ENCODE peak calls at places on chromosomes 13 and 19, in seven cellular contexts. One of them, this sample, is unnamed.

GRCh38 chr13:99288069-99288468 is 19.1 kb downstream of the GPR183 start:
- DNase-seq in GF-D8: no peak
- DNase-seq in A549: no peak
- DNase-seq in PC-3: no peak
- DNase-seq in endothelial cell: no peak
- DNase-seq in left lung: no peak
- DNase-seq in lower lobe of right lung: no peak
- DNase-seq in this sample: no peak

GRCh38 chr13:63636231-63636993 is 2220.8 kb upstream of the PCDH20 start:
- DNase-seq in lower lobe of right lung: no peak
- DNase-seq in left lung: no peak
- DNase-seq in PC-3: peak; percentile 9
- DNase-seq in GF-D8: no peak
- DNase-seq in endothelial cell: peak; percentile 5
- DNase-seq in A549: peak; percentile 14
- DNase-seq in this sample: peak; percentile 50

GRCh38 chr13:67086260-67086659 is 143.9 kb downstream of the PCDH9 start:
- DNase-seq in lower lobe of right lung: no peak
- DNase-seq in endothelial cell: no peak
- DNase-seq in left lung: no peak
- DNase-seq in GF-D8: no peak
- DNase-seq in A549: peak; percentile 34
- DNase-seq in PC-3: no peak
- DNase-seq in this sample: no peak

GRCh38 chr19:8224394-8225145 is 15.4 kb downstream of the CERS4 start:
- DNase-seq in A549: peak; percentile 30
- DNase-seq in GF-D8: no peak
- DNase-seq in lower lobe of right lung: no peak
- DNase-seq in left lung: no peak
- DNase-seq in PC-3: no peak
- DNase-seq in endothelial cell: no peak
- DNase-seq in this sample: no peak

GRCh38 chr13:47858678-47859050 is 142.4 kb downstream of the SUCLA2 start:
- DNase-seq in GF-D8: no peak
- DNase-seq in lower lobe of right lung: no peak
- DNase-seq in left lung: no peak
- DNase-seq in PC-3: peak; percentile 42
- DNase-seq in A549: no peak
- DNase-seq in endothelial cell: no peak
- DNase-seq in this sample: peak; percentile 79

GRCh38 chr19:44893704-44894103 is 2.6 kb downstream of the TOMM40 start:
- DNase-seq in left lung: no peak
- DNase-seq in lower lobe of right lung: no peak
- DNase-seq in GF-D8: no peak
- DNase-seq in PC-3: no peak
- DNase-seq in endothelial cell: no peak
- DNase-seq in A549: no peak
- DNase-seq in this sample: no peak

GRCh38 chr13:113601166-113602070 is 16.9 kb downstream of the TFDP1 start:
- DNase-seq in lower lobe of right lung: peak; percentile 29
- DNase-seq in A549: no peak
- DNase-seq in GF-D8: no peak
- DNase-seq in endothelial cell: no peak
- DNase-seq in left lung: no peak
- DNase-seq in PC-3: no peak
- DNase-seq in this sample: no peak

GRCh38 chr19:46787331-46788100 is 878 bp downstream of the SLC1A5 start:
- DNase-seq in left lung: peak; percentile 64
- DNase-seq in lower lobe of right lung: peak; percentile 74
- DNase-seq in GF-D8: peak; percentile 23
- DNase-seq in PC-3: peak; percentile 28
- DNase-seq in endothelial cell: peak; percentile 49
- DNase-seq in A549: peak; percentile 79
- DNase-seq in this sample: peak; percentile 79

GRCh38 chr13:77779461-77780272 is 82.2 kb downstream of the SLAIN1 start:
- DNase-seq in left lung: peak; percentile 69
- DNase-seq in PC-3: peak; percentile 63
- DNase-seq in A549: peak; percentile 61
- DNase-seq in GF-D8: peak; percentile 80
- DNase-seq in endothelial cell: peak; percentile 31
- DNase-seq in lower lobe of right lung: peak; percentile 43
- DNase-seq in this sample: peak; percentile 64

This sample was measured in ELR.